ENCODE peak calls at places on chromosomes 6 and 20, in four cellular contexts. P, C, Q and H are unnamed samples.

GRCh38 chr6:54274383-54274782 is 33.9 kb upstream of the TINAG start:
- DNase-seq in P (no peak), C (no peak), Q (no peak), H (no peak)

GRCh38 chr20:3678893-3679720 is 2.7 kb downstream of the ADAM33 start:
- DNase-seq in P (no peak), C (no peak), Q (no peak), H (no peak)

GRCh38 chr20:53654932-53655674 is 61.5 kb upstream of the ZNF217 start:
- DNase-seq in P (no peak), C (peak), Q (no peak), H (no peak)

GRCh38 chr20:57657537-57658446 is 37.6 kb upstream of the ZBP1 start:
- DNase-seq in P (no peak), C (no peak), Q (peak), H (no peak)

GRCh38 chr6:44256291-44257006 is 879 bp downstream of the SLC35B2 start:
- DNase-seq in P (no peak), C (no peak), Q (no peak), H (peak)

GRCh38 chr20:10861086-10861485 is 187.3 kb upstream of the JAG1 start:
- DNase-seq in P (no peak), C (no peak), Q (no peak), H (no peak)

GRCh38 chr20:62845818-62846527 is 15.6 kb downstream of the TCFL5 start:
- DNase-seq in P (no peak), C (no peak), Q (no peak), H (no peak)

GRCh38 chr6:69162811-69163210 is 527.7 kb downstream of the ADGRB3 start:
- DNase-seq in P (no peak), C (no peak), Q (no peak), H (no peak)

GRCh38 chr6:55664581-55665223 is 85.7 kb upstream of the HMGCLL1 start:
- DNase-seq in P (no peak), C (no peak), Q (no peak), H (no peak)

GRCh38 chr20:45727044-45727443 is 4.9 kb downstream of the SPINT4 start:
- DNase-seq in P (no peak), C (no peak), Q (no peak), H (no peak)

GRCh38 chr6:106080106-106081095 is 5.7 kb upstream of the PRDM1 start:
- DNase-seq in P (no peak), C (no peak), Q (no peak), H (no peak)

GRCh38 chr20:1669304-1669703 is 11.7 kb upstream of the SIRPG start:
- DNase-seq in P (no peak), C (no peak), Q (no peak), H (peak)

GRCh38 chr6:112065426-112065986 is 11.6 kb downstream of the CCN6 start:
- DNase-seq in P (no peak), C (no peak), Q (no peak), H (no peak)

GRCh38 chr6:35495258-35496035 is 1.4 kb downstream of the TEAD3 start:
- DNase-seq in P (no peak), C (no peak), Q (no peak), H (no peak)

GRCh38 chr20:46255440-46256104 is 52.7 kb downstream of the CDH22 start:
- DNase-seq in P (no peak), C (peak), Q (peak), H (peak)

GRCh38 chr20:22700387-22700786 is 116.0 kb upstream of the FOXA2 start:
- DNase-seq in P (no peak), C (no peak), Q (no peak), H (no peak)

GRCh38 chr20:52129611-52130010 is 62.0 kb downstream of the ZFP64 start:
- DNase-seq in P (no peak), C (no peak), Q (no peak), H (no peak)

GRCh38 chr6:146090474-146090873 is 61.6 kb downstream of the GRM1 start:
- DNase-seq in P (no peak), C (no peak), Q (no peak), H (no peak)

GRCh38 chr6:6411115-6411514 is 90.7 kb upstream of the F13A1 start:
- DNase-seq in P (no peak), C (no peak), Q (no peak), H (no peak)

GRCh38 chr6:6407061-6407723 is 86.7 kb upstream of the F13A1 start:
- DNase-seq in P (peak), C (no peak), Q (no peak), H (no peak)

GRCh38 chr6:6414946-6415345 is 94.5 kb upstream of the F13A1 start:
- DNase-seq in P (no peak), C (no peak), Q (no peak), H (no peak)

GRCh38 chr6:6409397-6410030 is 89.1 kb upstream of the F13A1 start:
- DNase-seq in P (no peak), C (no peak), Q (no peak), H (no peak)

DNA sequence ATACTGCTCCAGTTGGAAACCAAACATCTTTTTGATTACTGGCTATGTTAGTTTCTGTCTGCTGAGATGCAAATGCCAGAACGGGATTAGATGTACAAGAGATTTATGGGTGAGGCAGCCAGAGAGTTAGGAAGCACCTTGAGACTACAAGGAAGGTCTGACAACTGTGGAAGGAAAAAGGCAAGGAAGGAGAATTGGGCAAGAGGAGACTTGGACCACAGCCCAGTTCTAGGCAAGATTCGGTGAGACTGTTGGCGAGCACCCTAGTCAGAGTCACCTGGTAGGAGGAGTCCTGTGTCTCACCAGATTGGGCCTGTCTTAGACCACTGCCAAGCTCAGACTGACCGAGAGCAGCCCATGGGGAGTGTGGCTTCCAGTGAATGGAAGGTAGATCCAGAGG is 91.8 kb upstream of the F13A1 start:
- DNase-seq in P (no peak), C (no peak), Q (no peak), H (no peak)
- TF ChIP-seq FOXK2 in P (no peak), C (no peak), Q (no peak), H (no peak)

GRCh38 chr20:35238746-35239145 is 12.3 kb downstream of the MMP24 start:
- DNase-seq in P (no peak), C (no peak), Q (no peak), H (no peak)
- TF ChIP-seq FOXK2 in P (no peak), C (no peak), Q (no peak), H (no peak)

DNA sequence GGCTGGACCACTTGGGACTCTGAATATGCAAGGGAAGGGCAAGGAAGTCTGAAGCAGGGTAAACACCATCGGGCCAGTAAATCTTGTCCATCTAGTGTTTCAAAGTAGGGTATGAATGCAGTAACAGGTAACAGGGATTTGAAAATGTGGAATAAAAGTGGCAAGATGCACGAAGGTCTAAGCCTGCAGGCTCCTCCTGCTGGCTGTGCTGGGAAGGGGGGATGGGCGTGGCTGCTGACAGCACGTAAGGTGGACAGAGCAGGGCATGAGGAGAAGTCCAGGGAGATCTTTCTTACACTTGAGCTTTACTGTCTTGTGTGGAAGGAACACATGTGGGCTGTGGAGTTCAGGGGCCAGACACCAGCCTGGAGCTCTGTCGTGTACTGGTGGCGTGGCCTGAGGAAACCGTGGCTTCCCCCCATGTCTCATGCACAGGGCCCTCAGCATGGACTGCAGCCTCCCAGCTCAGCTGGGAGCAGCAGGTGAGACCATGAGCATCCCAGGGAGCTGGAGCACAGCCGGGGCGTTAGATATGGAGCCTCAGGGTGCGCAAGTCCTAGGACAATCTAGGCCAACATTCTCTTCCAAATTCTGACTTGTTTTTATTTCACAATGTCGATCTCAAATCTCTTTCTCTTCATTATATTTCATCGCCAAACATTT is 84.5 kb downstream of the SLC22A23 start:
- DNase-seq in P (no peak), C (peak), Q (no peak), H (no peak)
- TF ChIP-seq FOXK2 in P (no peak), C (no peak), Q (no peak), H (no peak)

GRCh38 chr6:89079611-89080213 is 839 bp upstream of the PNRC1 start:
- DNase-seq in P (no peak), C (no peak), Q (no peak), H (peak)
- TF ChIP-seq FOXK2 in P (no peak), C (no peak), Q (no peak), H (no peak)

DNA sequence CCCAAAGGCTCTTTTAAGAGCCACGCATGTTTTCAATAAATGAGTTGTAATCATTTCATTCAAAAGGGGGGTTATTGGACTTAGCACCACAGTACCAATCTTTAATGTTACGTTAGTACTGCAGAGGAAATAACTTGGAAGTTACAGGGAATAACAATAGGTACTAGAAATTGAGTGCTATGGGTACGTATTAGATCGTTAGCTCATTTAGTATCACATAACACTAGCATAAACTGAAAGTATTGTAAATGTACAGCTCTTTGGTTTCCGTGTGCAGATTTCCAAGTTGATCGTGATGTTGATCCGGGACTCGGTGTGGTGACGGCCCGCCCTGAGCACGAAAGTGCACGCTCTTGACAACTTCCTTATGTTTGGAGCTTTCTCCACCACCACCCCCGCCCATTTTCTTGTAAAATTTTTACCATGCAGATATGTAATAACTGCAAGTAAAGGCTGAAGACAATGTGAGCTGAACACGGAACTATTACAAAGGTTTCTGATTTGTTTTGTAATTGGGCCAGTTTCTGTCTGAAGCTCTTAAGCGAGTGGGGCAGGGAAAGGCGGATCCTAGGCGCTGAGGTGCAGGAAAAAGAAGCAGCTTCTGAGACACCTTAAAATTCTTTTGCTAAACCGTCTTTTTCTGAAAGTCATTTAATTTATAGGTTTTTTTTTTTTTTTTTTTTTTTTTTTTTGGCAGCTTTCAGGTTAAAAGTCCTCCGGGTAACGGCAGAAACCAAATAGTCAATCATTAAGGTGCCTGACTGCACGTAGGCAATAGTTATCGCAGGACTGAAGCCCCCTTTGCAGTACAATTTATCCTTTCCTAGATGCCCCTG is 71.6 kb downstream of the HFE start:
- DNase-seq in P (peak), C (peak), Q (no peak), H (peak)
- TF ChIP-seq FOXK2 in P (no peak), C (no peak), Q (no peak), H (no peak)